ENCODE peak calls at places on chromosomes 16 and 17, in six cellular contexts. J is GM13977; M is CD8-positive, alpha-beta T cell; D is body of pancreas; F is astrocyte of the spinal cord; P is MCF 10A. B is an unnamed sample.

GRCh38 chr17:20121359-20122235 is 112.4 kb downstream of the SPECC1 start:
- DNase-seq in J (peak), M (peak), D (peak), F (peak), P (peak), B (no peak)

GRCh38 chr17:29549169-29549935 is 17.5 kb downstream of the ABHD15 start:
- DNase-seq in J (peak), M (no peak), D (no peak), F (peak), P (no peak), B (no peak)

GRCh38 chr17:77973953-77974352 is 15.4 kb downstream of the TNRC6C start:
- DNase-seq in J (no peak), M (no peak), D (no peak), F (no peak), P (no peak), B (no peak)

GRCh38 chr16:11170696-11171447 is 85.1 kb downstream of the SOCS1 start:
- DNase-seq in J (peak), M (no peak), D (no peak), F (no peak), P (no peak), B (no peak)

GRCh38 chr17:64425191-64425590 is 23.7 kb upstream of the MILR1 start:
- DNase-seq in J (no peak), M (no peak), D (no peak), F (no peak), P (no peak), B (no peak)

GRCh38 chr17:83153681-83154310 is 74.4 kb downstream of the METRNL start:
- DNase-seq in J (no peak), M (no peak), D (no peak), F (no peak), P (no peak), B (no peak)

GRCh38 chr16:79093554-79093967 is 507.0 kb downstream of the MAF start:
- DNase-seq in J (no peak), M (peak), D (peak), F (no peak), P (no peak), B (peak)

GRCh38 chr16:12757546-12757945 is 46.1 kb downstream of the CPPED1 start:
- DNase-seq in J (no peak), M (no peak), D (no peak), F (no peak), P (no peak), B (no peak)

GRCh38 chr16:3358884-3359283 is 3.2 kb downstream of the OR2C1 start:
- DNase-seq in J (no peak), M (no peak), D (no peak), F (no peak), P (no peak), B (no peak)

GRCh38 chr17:17696871-17697633 is 15.8 kb downstream of the RAI1 start:
- DNase-seq in J (no peak), M (no peak), D (peak), F (no peak), P (no peak), B (no peak)

GRCh38 chr17:75771334-75772281 is 6.6 kb upstream of the GALK1 start:
- DNase-seq in J (no peak), M (no peak), D (no peak), F (no peak), P (no peak), B (no peak)
- TF ChIP-seq CTCF in J (no peak), M (no peak), D (no peak), F (peak), P (no peak), B (no peak)

GRCh38 chr16:86497551-86498021 is 12.7 kb upstream of the FOXF1 start:
- DNase-seq in J (peak), M (no peak), D (no peak), F (no peak), P (no peak), B (no peak)

GRCh38 chr16:86496929-86497381 is 13.4 kb upstream of the FOXF1 start:
- DNase-seq in J (peak), M (no peak), D (no peak), F (no peak), P (no peak), B (no peak)

GRCh38 chr16:86496262-86496928 is 13.9 kb upstream of the FOXF1 start:
- DNase-seq in J (peak), M (no peak), D (no peak), F (no peak), P (no peak), B (no peak)

GRCh38 chr16:86498661-86499493 is 11.4 kb upstream of the FOXF1 start:
- DNase-seq in J (peak), M (no peak), D (no peak), F (no peak), P (no peak), B (no peak)

GRCh38 chr16:86498155-86498651 is 12.1 kb upstream of the FOXF1 start:
- DNase-seq in J (peak), M (no peak), D (no peak), F (no peak), P (no peak), B (no peak)
- TF ChIP-seq CTCF in J (no peak), M (no peak), D (no peak), F (peak), P (no peak), B (no peak)

DNA sequence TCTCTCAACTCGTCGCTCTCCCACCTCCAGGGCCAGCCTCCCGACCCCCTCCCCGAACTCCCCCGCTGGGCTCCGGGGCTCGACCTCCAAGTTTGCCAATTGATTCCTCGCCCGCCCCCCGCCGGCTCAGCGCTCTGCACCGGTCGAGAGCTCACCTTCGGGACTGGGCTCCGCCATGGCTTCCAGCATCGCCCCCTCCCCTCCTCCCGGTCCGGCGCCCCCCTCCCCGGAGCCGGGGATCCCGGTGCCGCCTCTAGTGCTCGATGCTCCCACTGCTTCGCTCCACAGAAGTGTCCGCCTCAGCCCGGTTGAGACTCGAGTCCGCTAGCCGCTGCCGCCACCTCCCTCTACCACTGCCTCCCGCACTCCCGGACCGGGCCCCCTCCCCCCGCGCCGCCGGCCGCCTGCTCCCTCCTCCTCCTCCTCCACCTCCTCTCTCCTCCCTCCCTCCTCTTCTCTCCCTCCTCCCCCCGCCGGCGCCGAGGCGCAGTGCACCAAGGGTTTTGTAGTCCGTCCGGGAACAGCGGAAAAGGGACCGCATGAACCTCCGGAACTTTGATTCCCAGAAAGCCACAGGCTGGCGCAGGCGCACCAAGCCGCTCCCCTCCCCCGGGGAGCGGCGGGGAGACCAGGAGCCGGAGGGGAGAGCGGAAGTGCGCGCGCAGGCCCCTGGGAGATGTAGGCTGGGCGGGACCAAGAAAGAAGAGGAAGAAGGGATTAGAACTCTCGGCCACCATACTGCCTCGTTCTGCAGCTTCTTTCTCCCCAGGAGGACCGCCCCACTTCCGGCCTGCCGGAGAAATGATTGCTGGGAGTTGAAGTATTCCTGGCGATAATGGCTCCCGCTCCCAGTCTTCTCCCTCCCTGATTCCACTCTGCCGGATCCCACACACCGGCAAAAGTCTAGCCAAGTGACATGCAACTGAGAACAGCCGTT is at the start of gene PHF23:
- DNase-seq in J (peak), M (peak), D (peak), F (peak), P (peak), B (peak)
- TF ChIP-seq CTCF in J (no peak), M (no peak), D (peak), F (no peak), P (no peak), B (no peak)

GRCh38 chr16:53546988-53547391 is 44.0 kb upstream of the AKTIP start:
- DNase-seq in J (no peak), M (no peak), D (no peak), F (peak), P (no peak), B (no peak)
- TF ChIP-seq CTCF in J (peak), M (no peak), D (no peak), F (peak), P (no peak), B (peak)

B was measured in GM06990.